ENCODE peak calls at places on chromosomes 4 and X, in five cellular contexts. A, E, K, H and V are unnamed samples.

GRCh38 chr4:6192245-6192644 is 8.1 kb downstream of the JAKMIP1 start:
- DNase-seq in A (no peak), E (peak), K (no peak), H (no peak), V (no peak)

GRCh38 chr4:107760281-107760947 is 40.4 kb upstream of the PAPSS1 start:
- DNase-seq in A (no peak), E (peak), K (peak), H (no peak), V (peak)

GRCh38 chr4:8863759-8864682 is 7.6 kb downstream of the HMX1 start:
- DNase-seq in A (no peak), E (no peak), K (no peak), H (no peak), V (no peak)

GRCh38 chrX:107674480-107675364 is 46.4 kb downstream of the PRPS1 start:
- DNase-seq in A (no peak), E (peak), K (no peak), H (no peak), V (peak)

GRCh38 chr4:140234697-140235060 is 80.7 kb upstream of the MAML3 start:
- DNase-seq in A (no peak), E (no peak), K (no peak), H (no peak), V (no peak)

GRCh38 chr4:84920591-84920990 is 45.9 kb downstream of the WDFY3 start:
- DNase-seq in A (no peak), E (no peak), K (no peak), H (no peak), V (no peak)

GRCh38 chrX:15114865-15115566 is 154.9 kb downstream of the ASB9 start:
- DNase-seq in A (no peak), E (no peak), K (no peak), H (no peak), V (no peak)

GRCh38 chr4:184347251-184348239 is 126.8 kb downstream of the IRF2 start:
- DNase-seq in A (no peak), E (peak), K (no peak), H (peak), V (peak)

GRCh38 chr4:74449571-74450297 is 4.8 kb downstream of the AREG start:
- DNase-seq in A (no peak), E (no peak), K (no peak), H (no peak), V (no peak)

GRCh38 chr4:90069151-90069550 is 58.0 kb upstream of the CCSER1 start:
- DNase-seq in A (peak), E (no peak), K (no peak), H (no peak), V (no peak)

GRCh38 chr4:141346144-141346543 is 125.4 kb downstream of the ZNF330 start:
- DNase-seq in A (peak), E (peak), K (peak), H (no peak), V (peak)

GRCh38 chr4:186169942-186170802 is 21.2 kb upstream of the CYP4V2 start:
- DNase-seq in A (no peak), E (no peak), K (no peak), H (no peak), V (no peak)

GRCh38 chr4:188986271-188986689 is 847.0 kb downstream of the TRIML1 start:
- DNase-seq in A (no peak), E (no peak), K (no peak), H (no peak), V (no peak)

GRCh38 chr4:105145913-105146285 is 777 bp upstream of the TET2 start:
- DNase-seq in A (no peak), E (no peak), K (no peak), H (no peak), V (no peak)

GRCh38 chr4:137749466-137749865 is 217.2 kb upstream of the PCDH18 start:
- DNase-seq in A (no peak), E (no peak), K (no peak), H (no peak), V (no peak)

GRCh38 chrX:149961572-149961971 is 23.3 kb upstream of the EOLA2 start:
- DNase-seq in A (no peak), E (no peak), K (no peak), H (no peak), V (no peak)

GRCh38 chrX:149962010-149962409 is 23.7 kb upstream of the EOLA2 start:
- DNase-seq in A (no peak), E (no peak), K (no peak), H (no peak), V (no peak)

GRCh38 chrX:149962859-149963757 is 24.8 kb upstream of the EOLA2 start:
- DNase-seq in A (peak), E (peak), K (peak), H (peak), V (peak)
- TF ChIP-seq JUND in A (no peak), E (no peak), K (no peak), H (no peak), V (no peak)

DNA sequence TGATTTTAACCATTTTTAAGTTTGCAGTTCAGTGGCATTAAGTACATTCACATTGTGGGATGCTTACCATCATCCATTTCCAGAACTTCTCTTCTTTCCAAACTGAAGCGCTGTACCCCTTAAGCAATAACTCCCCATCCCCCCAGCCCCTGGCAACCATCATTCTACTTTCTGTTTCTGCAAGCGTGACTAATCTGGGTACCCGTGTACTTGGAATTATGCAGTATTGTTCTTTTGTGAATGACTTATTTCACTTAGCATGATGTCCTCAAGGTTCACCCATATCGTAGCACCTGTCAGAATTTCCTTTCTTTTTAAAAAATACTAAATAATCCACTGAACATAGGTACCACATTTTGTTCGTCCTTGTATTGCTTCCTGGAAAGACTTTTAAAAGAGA is 32.9 kb downstream of the USP9X start:
- DNase-seq in A (no peak), E (no peak), K (no peak), H (no peak), V (no peak)
- TF ChIP-seq JUND in A (no peak), E (no peak), K (no peak), H (no peak), V (no peak)

GRCh38 chr4:47209833-47210232 is 178.5 kb downstream of the GABRB1 start:
- DNase-seq in A (no peak), E (no peak), K (no peak), H (no peak), V (no peak)
- TF ChIP-seq JUND in A (no peak), E (no peak), K (peak), H (no peak), V (no peak)

GRCh38 chr4:86482851-86483490 is 111.1 kb upstream of the PTPN13 start:
- DNase-seq in A (no peak), E (no peak), K (peak), H (no peak), V (no peak)
- TF ChIP-seq JUND in A (no peak), E (no peak), K (no peak), H (no peak), V (no peak)